ENCODE peak calls at places on chromosomes 4 and X, in four cellular contexts. Q is CD8-positive, alpha-beta memory T cell; G is OCI-LY7; N is lung. D is an unnamed sample. For H3K36me3, the result is how much of the 10 kb centered on the place peaks cover.

GRCh38 chr4:89009107-89009506 is 47.9 kb downstream of the FAM13A start:
- DNase-seq in G (no peak), Q (no peak), N (no peak), D (no peak)

GRCh38 chrX:3443186-3443585 is 96.7 kb upstream of the MXRA5 start:
- DNase-seq in N (no peak), Q (no peak), G (no peak), D (no peak)

GRCh38 chr4:19025031-19025430 is 1003.5 kb upstream of the LCORL start:
- DNase-seq in G (no peak), Q (no peak), N (no peak), D (no peak)

GRCh38 chr4:115234405-115235093 is 121.1 kb upstream of the NDST4 start:
- DNase-seq in N (no peak), Q (no peak), G (peak), D (no peak)

GRCh38 chr4:162891788-162892707 is 274.6 kb downstream of the NAF1 start:
- DNase-seq in N (no peak), Q (no peak), G (peak), D (no peak)

GRCh38 chrX:135973025-135973547 is 702 bp downstream of the MMGT1 start:
- DNase-seq in N (no peak), Q (no peak), G (peak), D (peak)

GRCh38 chrX:139930923-139931645 is 1.8 kb downstream of the ATP11C start:
- DNase-seq in Q (peak), N (no peak), G (peak), D (peak)

GRCh38 chrX:41118156-41118555 is 32.9 kb downstream of the USP9X start:
- DNase-seq in G (no peak), Q (no peak), N (no peak), D (no peak)

GRCh38 chr4:73653695-73654106 is 33.5 kb upstream of the RASSF6 start:
- DNase-seq in G (peak), N (no peak), Q (no peak), D (no peak)

GRCh38 chrX:105210258-105210657 is 10.2 kb downstream of the TEX13A start:
- DNase-seq in N (no peak), Q (no peak), G (no peak), D (no peak)

GRCh38 chr4:139530833-139531427 is 25.1 kb downstream of the SETD7 start:
- DNase-seq in Q (peak), N (peak), G (peak), D (no peak)

GRCh38 chr4:17203767-17204166 is 305.3 kb upstream of the LDB2 start:
- DNase-seq in N (no peak), Q (no peak), G (no peak), D (no peak)

GRCh38 chrX:129653985-129654651 is 638 bp downstream of the APLN start:
- DNase-seq in G (no peak), Q (no peak), N (no peak), D (no peak)

GRCh38 chrX:16786791-16787735 is 797 bp downstream of the TXLNG start:
- DNase-seq in Q (peak), G (peak), N (no peak), D (peak)

GRCh38 chr4:161869511-161869910 is 294.3 kb downstream of the FSTL5 start:
- DNase-seq in Q (no peak), G (no peak), N (no peak), D (no peak)

GRCh38 chr4:30789219-30789671 is 69.1 kb downstream of the PCDH7 start:
- DNase-seq in N (no peak), Q (no peak), G (no peak), D (no peak)

GRCh38 chr4:39719804-39720580 is 22.1 kb downstream of the UBE2K start:
- DNase-seq in Q (no peak), G (no peak), N (no peak), D (no peak)

GRCh38 chr4:2798399-2799301 is 5.8 kb downstream of the SH3BP2 start:
- DNase-seq in G (peak), Q (no peak), N (peak), D (peak)

GRCh38 chr4:40377462-40378385 is 42.6 kb downstream of the CHRNA9 start:
- DNase-seq in N (no peak), G (no peak), Q (no peak), D (no peak)

GRCh38 chrX:105765691-105766090 is 56.6 kb upstream of the NRK start:
- DNase-seq in G (no peak), Q (no peak), N (no peak), D (no peak)

GRCh38 chr4:1022739-1023066 is 11.3 kb downstream of the FGFRL1 start:
- DNase-seq in N (no peak), Q (no peak), G (no peak), D (no peak)

GRCh38 chr4:1022051-1022738 is 10.8 kb downstream of the FGFRL1 start:
- DNase-seq in Q (no peak), G (no peak), N (no peak), D (no peak)

GRCh38 chr4:1019726-1020470 is 8.5 kb downstream of the FGFRL1 start:
- DNase-seq in N (no peak), Q (no peak), G (no peak), D (no peak)

GRCh38 chr4:1023241-1023640 is 11.8 kb downstream of the FGFRL1 start:
- DNase-seq in Q (no peak), N (no peak), G (no peak), D (no peak)

DNA sequence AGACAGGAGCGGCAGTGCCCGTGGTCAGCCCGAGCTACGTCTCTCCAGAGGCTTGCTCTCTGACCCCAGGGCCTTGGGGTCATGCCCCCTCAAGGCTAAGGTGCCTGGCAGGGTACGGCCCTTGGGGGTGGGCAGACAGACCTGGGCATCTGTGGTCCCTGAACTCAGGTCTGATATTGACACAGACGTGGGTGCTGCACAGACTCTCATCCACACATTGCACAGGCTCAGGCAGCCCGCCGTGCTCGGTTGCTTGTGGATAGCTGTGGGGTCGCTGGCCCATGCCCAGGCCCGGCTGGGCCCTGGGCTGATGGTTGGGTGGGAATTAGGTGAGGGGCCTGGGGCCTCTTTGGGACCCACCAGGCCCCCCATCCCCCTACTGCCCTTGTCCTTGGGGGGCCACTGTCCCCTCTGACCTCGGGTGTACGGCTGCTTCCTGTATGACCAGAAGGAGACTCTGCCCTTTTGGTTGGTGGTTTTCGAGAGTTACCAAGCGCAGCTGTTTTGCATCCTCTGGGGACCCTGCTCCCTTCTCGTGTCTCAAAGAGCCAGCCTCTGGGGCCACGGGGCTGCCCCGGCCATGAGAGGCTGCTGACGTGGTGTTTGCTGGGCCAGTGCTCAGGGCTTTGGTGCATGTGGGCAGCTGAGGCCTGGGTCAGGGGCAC is 10.1 kb downstream of the FGFRL1 start:
- DNase-seq in G (peak), N (no peak), Q (no peak), D (peak)
- H3K36me3 ChIP-seq in G (under half), N (under half), Q (under half), D (under half)

DNA sequence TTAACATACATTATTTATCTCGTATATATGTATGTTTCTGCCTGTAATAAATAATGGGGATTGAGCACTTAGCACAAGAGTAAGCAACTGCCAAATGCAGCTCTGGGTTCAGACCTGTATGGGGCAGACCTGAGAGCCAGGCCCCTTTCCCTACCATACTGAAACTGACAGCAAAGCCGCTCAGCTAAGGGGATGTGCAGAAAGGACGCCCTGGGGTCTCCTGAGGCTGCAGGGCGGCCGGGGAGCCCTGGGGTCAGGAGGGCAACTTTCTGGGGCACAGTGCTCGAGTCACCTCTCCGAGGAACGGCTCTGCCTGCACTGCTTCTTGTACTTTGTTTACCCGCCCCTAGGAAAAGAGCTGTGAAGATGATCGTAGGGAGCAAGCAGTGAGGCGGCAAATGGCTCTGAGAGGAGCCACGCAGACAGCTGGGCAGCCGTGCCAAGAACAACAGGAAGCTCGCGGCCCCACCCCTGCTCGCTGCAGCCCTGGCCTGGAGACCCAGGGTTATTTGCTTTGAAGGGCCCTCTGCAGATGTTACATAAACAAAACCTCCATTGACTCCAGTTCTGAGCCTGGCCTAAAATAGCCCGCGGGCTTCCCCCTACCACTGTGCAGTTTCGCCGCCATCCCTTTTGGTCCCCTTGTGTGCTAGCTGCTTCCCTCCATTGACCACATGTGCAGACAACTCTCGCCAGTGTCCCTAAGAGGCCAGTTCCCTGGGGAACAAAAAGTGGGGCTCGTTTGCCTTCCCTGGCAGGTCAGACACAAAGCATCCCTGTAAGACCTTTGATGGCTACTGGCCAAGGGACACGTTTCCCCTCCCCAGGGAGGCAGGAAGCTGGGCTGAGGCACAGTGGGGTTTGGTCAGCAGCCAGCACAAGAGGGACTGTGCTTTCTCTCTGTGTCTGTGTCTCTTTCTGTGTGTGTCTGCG is 111.3 kb upstream of the LNX1 start:
- DNase-seq in G (peak), N (peak), Q (no peak), D (peak)
- H3K4me3 ChIP-seq in G (peak), N (no peak), Q (no peak), D (peak)

DNA sequence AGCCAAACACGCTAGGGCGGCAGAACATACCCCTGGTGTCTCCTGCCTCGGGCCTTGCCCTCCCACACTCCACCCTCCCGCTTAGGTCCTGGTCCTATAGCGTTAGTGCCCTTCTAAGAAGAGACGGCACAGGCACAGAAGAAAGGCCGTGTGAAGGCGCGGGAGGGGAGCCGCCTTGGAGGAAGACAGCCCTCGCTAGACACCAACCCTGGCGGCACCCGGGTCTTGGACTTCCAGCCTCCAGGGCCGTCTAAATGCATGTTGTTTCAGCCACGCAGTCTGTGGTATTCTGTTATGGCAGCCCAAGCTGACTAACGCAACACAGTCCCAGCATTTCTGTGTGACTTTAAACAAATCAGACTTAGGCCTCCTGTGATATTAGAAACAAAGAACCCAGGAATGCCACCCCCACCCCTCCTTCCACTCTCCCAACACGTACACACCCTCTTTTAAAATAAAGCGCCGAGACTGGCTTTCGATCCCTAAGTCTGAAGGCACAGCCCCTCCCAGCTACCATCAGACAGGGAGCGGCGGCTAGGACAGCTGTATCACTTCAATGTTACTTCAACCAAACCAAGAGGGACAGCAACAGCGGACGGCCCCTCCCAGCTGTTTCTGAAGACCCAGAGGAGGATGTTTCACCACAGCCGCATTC is 128.0 kb downstream of the AFAP1 start:
- DNase-seq in Q (no peak), N (peak), G (no peak), D (peak)
- H3K36me3 ChIP-seq in Q (under half), N (under half), G (under half), D (under half)

GRCh38 chr4:7083597-7084563 is 16.0 kb upstream of the GRPEL1 start:
- DNase-seq in G (no peak), N (no peak), Q (no peak), D (no peak)
- H3K4me3 ChIP-seq in G (no peak), N (no peak), Q (no peak), D (peak)